ENCODE peak calls at places on chromosomes 12 and 14, in eight cellular contexts. One of them, this sample, is unnamed.

GRCh38 chr12:46523863-46524770 is 151.5 kb upstream of the SLC38A2 start:
- DNase-seq in HTR-8/SVneo: peak
- DNase-seq in NCI-H524 treated with DMSO at 0.1 percent for 48 hours: no peak
- DNase-seq in HuH-7.5: no peak
- DNase-seq in right lobe of liver: no peak
- DNase-seq in A549: peak
- DNase-seq in posterior cingulate gyrus: no peak
- DNase-seq in activated T-cell treated with anti-CD3 and anti-CD28 coated beads, Interleukin-2, amount 50 U/mL, for 72 hours: peak
- DNase-seq in this sample: no peak

GRCh38 chr12:32179011-32179395 is 72.4 kb downstream of the BICD1 start:
- DNase-seq in HTR-8/SVneo: no peak
- DNase-seq in NCI-H524 treated with DMSO at 0.1 percent for 48 hours: no peak
- DNase-seq in HuH-7.5: no peak
- DNase-seq in right lobe of liver: no peak
- DNase-seq in A549: no peak
- DNase-seq in posterior cingulate gyrus: no peak
- DNase-seq in activated T-cell treated with anti-CD3 and anti-CD28 coated beads, Interleukin-2, amount 50 U/mL, for 72 hours: no peak
- DNase-seq in this sample: no peak

GRCh38 chr12:119578112-119578511 is 15.5 kb upstream of the TMEM233 start:
- DNase-seq in HTR-8/SVneo: no peak
- DNase-seq in NCI-H524 treated with DMSO at 0.1 percent for 48 hours: no peak
- DNase-seq in HuH-7.5: no peak
- DNase-seq in right lobe of liver: no peak
- DNase-seq in A549: no peak
- DNase-seq in posterior cingulate gyrus: no peak
- DNase-seq in activated T-cell treated with anti-CD3 and anti-CD28 coated beads, Interleukin-2, amount 50 U/mL, for 72 hours: peak
- DNase-seq in this sample: no peak

GRCh38 chr12:89353188-89353822 is 1.0 kb upstream of the DUSP6 start:
- DNase-seq in HTR-8/SVneo: no peak
- DNase-seq in NCI-H524 treated with DMSO at 0.1 percent for 48 hours: no peak
- DNase-seq in HuH-7.5: peak
- DNase-seq in right lobe of liver: peak
- DNase-seq in A549: peak
- DNase-seq in posterior cingulate gyrus: peak
- DNase-seq in activated T-cell treated with anti-CD3 and anti-CD28 coated beads, Interleukin-2, amount 50 U/mL, for 72 hours: peak
- DNase-seq in this sample: no peak

GRCh38 chr12:53053223-53054111 is 3.6 kb downstream of the TNS2 start:
- DNase-seq in HTR-8/SVneo: no peak
- DNase-seq in NCI-H524 treated with DMSO at 0.1 percent for 48 hours: no peak
- DNase-seq in HuH-7.5: peak
- DNase-seq in right lobe of liver: peak
- DNase-seq in A549: no peak
- DNase-seq in posterior cingulate gyrus: no peak
- DNase-seq in activated T-cell treated with anti-CD3 and anti-CD28 coated beads, Interleukin-2, amount 50 U/mL, for 72 hours: peak
- DNase-seq in this sample: peak

GRCh38 chr14:102902523-102903247 is 19.8 kb upstream of the AMN start:
- DNase-seq in HTR-8/SVneo: no peak
- DNase-seq in NCI-H524 treated with DMSO at 0.1 percent for 48 hours: no peak
- DNase-seq in HuH-7.5: no peak
- DNase-seq in right lobe of liver: no peak
- DNase-seq in A549: no peak
- DNase-seq in posterior cingulate gyrus: no peak
- DNase-seq in activated T-cell treated with anti-CD3 and anti-CD28 coated beads, Interleukin-2, amount 50 U/mL, for 72 hours: no peak
- DNase-seq in this sample: no peak

GRCh38 chr12:132489078-132489601 is 811 bp upstream of the FBRSL1 start:
- DNase-seq in HTR-8/SVneo: no peak
- DNase-seq in NCI-H524 treated with DMSO at 0.1 percent for 48 hours: no peak
- DNase-seq in HuH-7.5: no peak
- DNase-seq in right lobe of liver: no peak
- DNase-seq in A549: no peak
- DNase-seq in posterior cingulate gyrus: no peak
- DNase-seq in activated T-cell treated with anti-CD3 and anti-CD28 coated beads, Interleukin-2, amount 50 U/mL, for 72 hours: peak
- DNase-seq in this sample: no peak

GRCh38 chr14:80215756-80216581 is 4.7 kb upstream of the DIO2 start:
- DNase-seq in HTR-8/SVneo: no peak
- DNase-seq in NCI-H524 treated with DMSO at 0.1 percent for 48 hours: peak
- DNase-seq in HuH-7.5: no peak
- DNase-seq in right lobe of liver: no peak
- DNase-seq in A549: peak
- DNase-seq in posterior cingulate gyrus: no peak
- DNase-seq in activated T-cell treated with anti-CD3 and anti-CD28 coated beads, Interleukin-2, amount 50 U/mL, for 72 hours: no peak
- DNase-seq in this sample: no peak

GRCh38 chr14:78509516-78509915 is 339.3 kb downstream of the NRXN3 start:
- DNase-seq in HTR-8/SVneo: no peak
- DNase-seq in NCI-H524 treated with DMSO at 0.1 percent for 48 hours: no peak
- DNase-seq in HuH-7.5: no peak
- DNase-seq in right lobe of liver: no peak
- DNase-seq in A549: no peak
- DNase-seq in posterior cingulate gyrus: no peak
- DNase-seq in activated T-cell treated with anti-CD3 and anti-CD28 coated beads, Interleukin-2, amount 50 U/mL, for 72 hours: no peak
- DNase-seq in this sample: no peak

This sample was measured in caudate nucleus.